ENCODE peak calls at places on chromosomes 4 and X, in seven cellular contexts. One of them, this sample, is unnamed.

GRCh38 chrX:134572816-134573682 is 85.2 kb downstream of the PLAC1 start:
- DNase-seq in SK-N-SH: no peak
- DNase-seq in A549: peak
- DNase-seq in K562: no peak
- DNase-seq in H1: no peak
- DNase-seq in GM12878: no peak
- DNase-seq in HepG2: no peak
- DNase-seq in this sample: peak

GRCh38 chr4:139988863-139989765 is 164.9 kb downstream of the MAML3 start:
- DNase-seq in SK-N-SH: no peak
- DNase-seq in A549: peak
- DNase-seq in K562: no peak
- DNase-seq in H1: no peak
- DNase-seq in GM12878: no peak
- DNase-seq in HepG2: peak
- DNase-seq in this sample: peak

GRCh38 chrX:114599903-114600302 is 16.0 kb downstream of the HTR2C start:
- DNase-seq in SK-N-SH: no peak
- DNase-seq in A549: no peak
- DNase-seq in K562: no peak
- DNase-seq in H1: no peak
- DNase-seq in GM12878: no peak
- DNase-seq in HepG2: no peak
- DNase-seq in this sample: no peak

GRCh38 chr4:121252224-121252806 is 88.2 kb upstream of the TNIP3 start:
- DNase-seq in SK-N-SH: peak
- DNase-seq in A549: peak
- DNase-seq in K562: peak
- DNase-seq in H1: peak
- DNase-seq in GM12878: no peak
- DNase-seq in HepG2: peak
- DNase-seq in this sample: peak

GRCh38 chrX:13808293-13808692 is 8.6 kb downstream of the GPM6B start:
- DNase-seq in SK-N-SH: no peak
- DNase-seq in A549: no peak
- DNase-seq in K562: no peak
- DNase-seq in H1: no peak
- DNase-seq in GM12878: no peak
- DNase-seq in HepG2: no peak
- DNase-seq in this sample: no peak

GRCh38 chr4:76626686-76627465 is 191.8 kb downstream of the SHROOM3 start:
- DNase-seq in SK-N-SH: peak
- DNase-seq in A549: peak
- DNase-seq in K562: no peak
- DNase-seq in H1: no peak
- DNase-seq in GM12878: no peak
- DNase-seq in HepG2: peak
- DNase-seq in this sample: no peak

GRCh38 chr4:673349-674091 is 556 bp downstream of the ATP5ME start:
- DNase-seq in SK-N-SH: no peak
- DNase-seq in A549: no peak
- DNase-seq in K562: no peak
- DNase-seq in H1: no peak
- DNase-seq in GM12878: no peak
- DNase-seq in HepG2: peak
- DNase-seq in this sample: no peak

GRCh38 chrX:103376118-103376978 is at the start of gene BEX3:
- DNase-seq in SK-N-SH: peak
- DNase-seq in A549: peak
- DNase-seq in K562: no peak
- DNase-seq in H1: peak
- DNase-seq in GM12878: no peak
- DNase-seq in HepG2: peak
- DNase-seq in this sample: no peak

GRCh38 chrX:138519296-138519695 is 192.2 kb downstream of the FGF13 start:
- DNase-seq in SK-N-SH: no peak
- DNase-seq in A549: no peak
- DNase-seq in K562: no peak
- DNase-seq in H1: no peak
- DNase-seq in GM12878: no peak
- DNase-seq in HepG2: no peak
- DNase-seq in this sample: no peak

GRCh38 chrX:52082578-52082977 is 13.6 kb upstream of the MAGED4B start:
- DNase-seq in SK-N-SH: no peak
- DNase-seq in A549: no peak
- DNase-seq in K562: no peak
- DNase-seq in H1: no peak
- DNase-seq in GM12878: no peak
- DNase-seq in HepG2: no peak
- DNase-seq in this sample: no peak

GRCh38 chrX:135315864-135316263 is 6.6 kb downstream of the ETDC start:
- DNase-seq in SK-N-SH: no peak
- DNase-seq in A549: no peak
- DNase-seq in K562: no peak
- DNase-seq in H1: no peak
- DNase-seq in GM12878: peak
- DNase-seq in HepG2: no peak
- DNase-seq in this sample: no peak

GRCh38 chrX:41912922-41913321 is 10.4 kb downstream of the CASK start:
- DNase-seq in SK-N-SH: no peak
- DNase-seq in A549: no peak
- DNase-seq in K562: no peak
- DNase-seq in H1: no peak
- DNase-seq in GM12878: no peak
- DNase-seq in HepG2: no peak
- DNase-seq in this sample: no peak

GRCh38 chr4:182741054-182741453 is 176.1 kb downstream of the DCTD start:
- DNase-seq in SK-N-SH: no peak
- DNase-seq in A549: no peak
- DNase-seq in K562: no peak
- DNase-seq in H1: no peak
- DNase-seq in GM12878: no peak
- DNase-seq in HepG2: no peak
- DNase-seq in this sample: no peak
- H3K4me2 ChIP-seq in SK-N-SH: no peak
- H3K4me2 ChIP-seq in A549: no peak
- H3K4me2 ChIP-seq in K562: no peak
- H3K4me2 ChIP-seq in H1: no peak
- H3K4me2 ChIP-seq in GM12878: no peak
- H3K4me2 ChIP-seq in HepG2: no peak
- H3K4me2 ChIP-seq in this sample: no peak

GRCh38 chr4:1807258-1807777 is 14.2 kb downstream of the FGFR3 start:
- DNase-seq in SK-N-SH: no peak
- DNase-seq in A549: no peak
- DNase-seq in K562: peak
- DNase-seq in H1: no peak
- DNase-seq in GM12878: no peak
- DNase-seq in HepG2: no peak
- DNase-seq in this sample: no peak
- TF ChIP-seq MAX in SK-N-SH: no peak
- TF ChIP-seq MAX in A549: no peak
- TF ChIP-seq MAX in K562: no peak
- TF ChIP-seq MAX in H1: no peak
- TF ChIP-seq MAX in GM12878: no peak
- TF ChIP-seq MAX in HepG2: no peak
- TF ChIP-seq MAX in this sample: no peak

DNA sequence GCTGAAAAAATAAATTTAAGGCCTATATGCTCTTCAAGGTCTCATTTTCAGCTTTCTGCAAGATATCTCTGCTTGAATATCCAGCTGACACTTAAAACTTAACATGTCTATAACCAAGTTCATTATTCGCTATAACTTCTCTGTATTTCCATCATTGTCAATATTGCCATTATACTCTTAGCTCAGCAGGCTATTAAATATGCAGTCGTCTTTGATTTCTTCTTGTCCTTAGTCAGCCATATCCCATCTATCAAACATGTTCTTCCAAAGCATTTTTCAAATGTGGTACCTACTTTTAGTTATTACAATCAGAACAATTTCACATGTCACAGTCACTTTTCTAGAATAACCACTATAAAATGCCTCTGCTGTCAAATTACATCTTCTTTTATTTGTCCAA is 1364.1 kb downstream of the ARAP2 start:
- DNase-seq in SK-N-SH: no peak
- DNase-seq in A549: no peak
- DNase-seq in K562: no peak
- DNase-seq in H1: no peak
- DNase-seq in GM12878: no peak
- DNase-seq in HepG2: no peak
- DNase-seq in this sample: no peak
- H3K4me2 ChIP-seq in SK-N-SH: no peak
- H3K4me2 ChIP-seq in A549: no peak
- H3K4me2 ChIP-seq in K562: no peak
- H3K4me2 ChIP-seq in H1: no peak
- H3K4me2 ChIP-seq in GM12878: no peak
- H3K4me2 ChIP-seq in HepG2: no peak
- H3K4me2 ChIP-seq in this sample: no peak

GRCh38 chr4:40143926-40144508 is 52.8 kb upstream of the RHOH start:
- DNase-seq in SK-N-SH: no peak
- DNase-seq in A549: no peak
- DNase-seq in K562: no peak
- DNase-seq in H1: no peak
- DNase-seq in GM12878: no peak
- DNase-seq in HepG2: peak
- DNase-seq in this sample: no peak

GRCh38 chr4:40134206-40134917 is 62.5 kb upstream of the RHOH start:
- DNase-seq in SK-N-SH: no peak
- DNase-seq in A549: no peak
- DNase-seq in K562: peak
- DNase-seq in H1: no peak
- DNase-seq in GM12878: no peak
- DNase-seq in HepG2: no peak
- DNase-seq in this sample: no peak

DNA sequence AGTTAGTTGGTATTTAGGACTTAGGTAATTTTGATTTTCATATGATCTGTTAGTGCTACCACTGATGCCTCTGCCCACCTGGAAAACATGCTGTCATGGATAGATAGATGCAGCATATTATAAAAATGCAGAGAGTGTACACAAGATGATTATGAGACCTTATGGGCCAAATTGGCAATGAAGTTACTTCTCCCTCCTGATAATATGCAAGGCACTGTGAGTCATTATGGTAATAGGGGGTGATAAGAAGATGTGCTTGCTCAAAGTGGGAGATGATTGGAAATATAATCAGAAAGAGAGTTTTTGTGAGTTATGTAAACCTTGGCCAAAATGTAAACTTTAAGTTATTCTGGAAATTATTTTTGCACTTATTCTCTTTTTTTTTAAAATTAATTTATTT is 56.6 kb upstream of the RHOH start:
- DNase-seq in SK-N-SH: peak
- DNase-seq in A549: no peak
- DNase-seq in K562: no peak
- DNase-seq in H1: no peak
- DNase-seq in GM12878: no peak
- DNase-seq in HepG2: no peak
- DNase-seq in this sample: no peak
- TF ChIP-seq MAX in SK-N-SH: no peak
- TF ChIP-seq MAX in A549: no peak
- TF ChIP-seq MAX in K562: no peak
- TF ChIP-seq MAX in H1: no peak
- TF ChIP-seq MAX in GM12878: no peak
- TF ChIP-seq MAX in HepG2: no peak
- TF ChIP-seq MAX in this sample: no peak

DNA sequence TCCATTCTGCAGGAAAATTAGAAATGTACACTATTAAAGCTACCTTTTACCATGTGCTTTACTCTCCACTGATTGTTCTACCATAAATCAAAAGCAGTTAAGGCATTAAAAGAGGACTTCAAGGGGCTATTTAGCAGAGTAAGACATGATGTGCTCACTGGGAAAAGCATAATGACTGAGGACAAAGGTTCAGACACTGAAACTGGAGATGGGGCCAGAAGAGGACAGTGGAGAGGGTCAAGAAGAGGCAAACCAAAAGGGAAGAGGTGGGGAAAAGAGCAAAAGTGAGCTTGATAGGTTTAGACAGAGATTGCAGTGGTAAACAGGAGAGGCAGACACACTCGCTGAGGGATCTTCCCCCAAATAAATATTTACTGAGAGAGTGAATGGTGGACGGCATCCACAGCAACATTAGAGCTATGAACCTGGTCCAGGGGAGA is 23.8 kb downstream of the SH3RF1 start:
- DNase-seq in SK-N-SH: no peak
- DNase-seq in A549: no peak
- DNase-seq in K562: no peak
- DNase-seq in H1: no peak
- DNase-seq in GM12878: no peak
- DNase-seq in HepG2: no peak
- DNase-seq in this sample: no peak
- H3K4me2 ChIP-seq in SK-N-SH: no peak
- H3K4me2 ChIP-seq in A549: peak
- H3K4me2 ChIP-seq in K562: no peak
- H3K4me2 ChIP-seq in H1: no peak
- H3K4me2 ChIP-seq in GM12878: no peak
- H3K4me2 ChIP-seq in HepG2: peak
- H3K4me2 ChIP-seq in this sample: peak

DNA sequence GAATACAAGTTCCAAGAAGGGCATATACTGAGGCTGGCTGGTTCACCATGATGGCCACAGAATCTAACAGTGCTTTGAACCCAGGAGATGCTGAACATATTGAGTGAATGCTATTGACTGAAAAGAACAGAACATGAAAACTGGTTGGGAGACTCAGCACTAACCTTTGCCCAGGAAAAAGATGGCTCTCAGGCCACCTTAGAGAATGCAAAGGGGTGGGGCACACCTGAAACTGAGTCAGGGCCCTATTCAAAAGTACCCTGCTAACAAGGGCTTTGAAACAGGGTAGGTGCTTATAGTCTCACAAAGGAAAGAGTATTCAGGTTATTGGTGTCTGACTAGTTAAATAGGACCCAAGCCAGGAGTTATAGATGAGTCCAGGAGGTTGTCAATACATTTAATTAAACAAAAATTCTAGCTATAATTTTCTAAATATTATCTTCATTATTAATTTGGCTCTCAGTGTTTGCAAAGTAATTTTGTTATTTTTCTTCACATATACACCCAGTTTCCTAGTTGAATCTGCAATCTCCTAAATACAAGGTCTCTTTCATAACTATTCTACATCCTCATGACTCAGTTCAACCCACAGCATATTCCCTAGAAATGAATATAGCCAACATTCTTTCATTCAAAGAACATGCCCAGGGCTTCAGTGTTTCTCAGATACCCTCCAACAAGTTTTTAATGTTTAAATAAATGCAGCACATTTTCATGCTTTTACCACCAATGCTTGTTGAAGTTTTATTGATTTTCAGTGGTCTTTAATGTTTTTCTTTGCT is 144.2 kb upstream of the RAPGEF2 start:
- DNase-seq in SK-N-SH: no peak
- DNase-seq in A549: no peak
- DNase-seq in K562: no peak
- DNase-seq in H1: no peak
- DNase-seq in GM12878: no peak
- DNase-seq in HepG2: no peak
- DNase-seq in this sample: no peak
- TF ChIP-seq MAX in SK-N-SH: no peak
- TF ChIP-seq MAX in A549: no peak
- TF ChIP-seq MAX in K562: no peak
- TF ChIP-seq MAX in H1: no peak
- TF ChIP-seq MAX in GM12878: no peak
- TF ChIP-seq MAX in HepG2: no peak
- TF ChIP-seq MAX in this sample: no peak

This sample was measured in HCT116.